ENCODE peak calls at places on chromosomes 5 and 9, in seven cellular contexts. T, X, B, K, Z, L and O are unnamed samples.

GRCh38 chr5:151319334-151319733 is 15.8 kb upstream of the SLC36A3 start:
- DNase-seq in X (peak), T (peak), K (peak), Z (peak), L (peak), B (no peak), O (no peak)

GRCh38 chr5:101532430-101532829 is 629.3 kb upstream of the ST8SIA4 start:
- DNase-seq in T (no peak), K (peak), B (no peak), L (no peak), Z (no peak), X (no peak), O (no peak)

GRCh38 chr5:132093310-132093709 is 19.7 kb downstream of the CSF2 start:
- DNase-seq in Z (no peak), L (no peak), K (no peak), T (no peak), B (no peak), X (no peak), O (no peak)

GRCh38 chr5:78731884-78732283 is 83.3 kb upstream of the LHFPL2 start:
- DNase-seq in X (no peak), K (peak), Z (no peak), T (no peak), B (no peak), L (no peak), O (no peak)

GRCh38 chr5:110925398-110925797 is 146.1 kb upstream of the TSLP start:
- DNase-seq in X (no peak), Z (no peak), L (no peak), T (no peak), K (peak), B (no peak), O (no peak)

GRCh38 chr5:149447373-149448367 is 68.6 kb upstream of the IL17B start:
- DNase-seq in X (no peak), K (no peak), L (no peak), T (no peak), Z (peak), B (no peak), O (no peak)

GRCh38 chr5:88830567-88830966 is 52.4 kb downstream of the MEF2C start:
- DNase-seq in X (no peak), K (no peak), B (no peak), Z (no peak), L (no peak), T (no peak), O (no peak)

GRCh38 chr9:133876144-133876543 is 116.0 kb downstream of the VAV2 start:
- DNase-seq in L (no peak), T (peak), K (no peak), Z (peak), B (no peak), X (peak), O (no peak)

GRCh38 chr5:112757468-112758208 is 20.0 kb downstream of the APC start:
- DNase-seq in Z (peak), B (no peak), T (peak), L (no peak), K (peak), X (peak), O (no peak)

GRCh38 chr9:114733814-114734213 is 51.8 kb upstream of the TEX48 start:
- DNase-seq in B (no peak), T (no peak), K (peak), Z (no peak), X (no peak), L (no peak), O (no peak)

GRCh38 chr5:68683632-68684035 is 410.2 kb upstream of the SLC30A5 start:
- DNase-seq in L (no peak), X (no peak), K (peak), B (no peak), T (no peak), Z (no peak), O (no peak)

GRCh38 chr5:41445937-41446563 is 64.4 kb downstream of the PLCXD3 start:
- DNase-seq in X (no peak), T (no peak), B (no peak), L (peak), Z (no peak), K (peak), O (no peak)

GRCh38 chr5:54518146-54519082 is 855 bp downstream of the SNX18 start:
- DNase-seq in X (peak), K (peak), T (peak), B (peak), L (peak), Z (peak), O (peak)

GRCh38 chr5:142280066-142281011 is 44.5 kb downstream of the SPRY4 start:
- DNase-seq in B (no peak), Z (peak), T (peak), L (peak), X (peak), K (no peak), O (no peak)

GRCh38 chr5:97919719-97920118 is 736.7 kb upstream of the RIOK2 start:
- DNase-seq in K (no peak), Z (no peak), X (no peak), B (no peak), L (no peak), T (no peak), O (no peak)

GRCh38 chr9:127918201-127919107 is 1.6 kb upstream of the ST6GALNAC4 start:
- DNase-seq in B (no peak), X (no peak), K (peak), Z (no peak), T (no peak), L (peak), O (no peak)

GRCh38 chr5:173777149-173777548 is 111.0 kb upstream of the CPEB4 start:
- DNase-seq in X (no peak), Z (peak), L (no peak), B (no peak), T (no peak), K (no peak), O (no peak)

GRCh38 chr5:154786414-154786813 is 31.2 kb downstream of the LARP1 start:
- DNase-seq in T (no peak), L (no peak), X (no peak), Z (no peak), B (no peak), K (no peak), O (no peak)

GRCh38 chr5:149046196-149046829 is 16.5 kb downstream of the SH3TC2 start:
- DNase-seq in Z (no peak), B (no peak), K (no peak), X (no peak), T (no peak), L (no peak), O (no peak)

GRCh38 chr5:113081881-113082546 is 105.4 kb downstream of the DCP2 start:
- DNase-seq in K (peak), X (no peak), L (no peak), T (no peak), B (no peak), Z (no peak), O (no peak)

GRCh38 chr9:108534741-108535140 is 321.0 kb downstream of the ACTL7B start:
- DNase-seq in K (peak), B (no peak), T (no peak), X (no peak), L (no peak), Z (no peak), O (no peak)

GRCh38 chr5:63564789-63565188 is 397.5 kb downstream of the HTR1A start:
- DNase-seq in K (no peak), X (no peak), T (no peak), B (no peak), L (no peak), Z (no peak), O (no peak)

GRCh38 chr9:133050781-133051180 is 11.0 kb upstream of the CEL start:
- DNase-seq in K (no peak), X (no peak), B (no peak), T (no peak), L (peak), Z (no peak), O (no peak)

GRCh38 chr9:123609844-123610243 is 253.8 kb downstream of the CRB2 start:
- DNase-seq in K (peak), L (no peak), B (no peak), T (no peak), X (no peak), Z (no peak), O (no peak)

GRCh38 chr5:854966-855743 is 4.4 kb upstream of the ZDHHC11 start:
- DNase-seq in T (no peak), K (no peak), X (no peak), B (no peak), L (no peak), Z (no peak), O (no peak)

GRCh38 chr5:157290981-157291711 is 25.2 kb downstream of the CYFIP2 start:
- DNase-seq in B (no peak), L (peak), Z (no peak), K (no peak), X (no peak), T (no peak), O (no peak)

GRCh38 chr9:13857521-13857920 is 456.4 kb downstream of the NFIB start:
- DNase-seq in T (no peak), X (no peak), Z (no peak), L (no peak), B (no peak), K (peak), O (no peak)

GRCh38 chr5:128163991-128164390 is 80.4 kb downstream of the SLC12A2 start:
- DNase-seq in X (no peak), Z (no peak), T (no peak), B (no peak), K (peak), L (no peak), O (no peak)

GRCh38 chr5:146818790-146819189 is 59.8 kb downstream of the PPP2R2B start:
- DNase-seq in T (no peak), L (no peak), X (no peak), Z (no peak), K (no peak), B (no peak), O (no peak)

GRCh38 chr9:123119566-123119965 is 86.1 kb downstream of the GPR21 start:
- DNase-seq in L (no peak), K (no peak), Z (no peak), X (no peak), B (no peak), T (no peak), O (no peak)

GRCh38 chr5:173707392-173707791 is 90.9 kb upstream of the BOD1 start:
- DNase-seq in B (no peak), Z (peak), X (no peak), L (peak), K (peak), T (no peak), O (no peak)

GRCh38 chr5:32462618-32463017 is 18.1 kb upstream of the ZFR start:
- DNase-seq in K (peak), X (no peak), B (no peak), L (no peak), T (no peak), Z (no peak), O (peak)

GRCh38 chr5:33711094-33711670 is 180.6 kb downstream of the ADAMTS12 start:
- DNase-seq in T (no peak), K (no peak), L (peak), Z (no peak), X (no peak), B (no peak), O (no peak)

GRCh38 chr9:8364021-8364782 is 564.6 kb upstream of the DMAC1 start:
- DNase-seq in T (no peak), X (no peak), K (no peak), B (no peak), L (no peak), Z (no peak), O (no peak)

GRCh38 chr9:65458992-65459391 is 174.0 kb upstream of the FOXD4L5 start:
- DNase-seq in Z (no peak), T (no peak), L (no peak), B (no peak), X (no peak), K (no peak), O (no peak)

GRCh38 chr9:4855861-4856260 is 63.1 kb downstream of the RCL1 start:
- DNase-seq in T (no peak), K (peak), L (no peak), Z (no peak), B (no peak), X (no peak), O (no peak)

GRCh38 chr9:74498616-74499095 is 1.5 kb downstream of the RORB start:
- DNase-seq in B (no peak), T (no peak), L (peak), K (peak), Z (no peak), X (peak), O (peak)